ENCODE peak calls at places on chromosomes 1 and 21, in nine cellular contexts. D is CD8-positive, alpha-beta memory T cell; J is EL; W is NCI-H510A treated with DMSO at 0.1 percent for 48 hours; O is Right ventricle myocardium superior; S is dermis microvascular lymphatic vessel endothelial cell; A is fibroblast of the aortic adventitia; B is omental fat pad; T is MCF 10A. Q is an unnamed sample.

GRCh38 chr1:55318111-55318817 is 103.1 kb upstream of the USP24 start:
- DNase-seq in D (no peak), J (no peak), W (no peak), O (no peak), S (no peak), A (no peak), B (no peak), T (no peak), Q (no peak)

GRCh38 chr1:172585348-172585747 is 52.4 kb downstream of the SUCO start:
- DNase-seq in D (no peak), J (peak), W (no peak), O (no peak), S (no peak), A (peak), B (no peak), T (peak), Q (no peak)

GRCh38 chr1:201576914-201577313 is 38.0 kb downstream of the NAV1 start:
- DNase-seq in D (no peak), J (no peak), W (no peak), O (no peak), S (no peak), A (no peak), B (no peak), T (no peak), Q (no peak)

GRCh38 chr1:110106013-110106941 is 6.0 kb upstream of the UBL4B start:
- DNase-seq in D (peak), J (peak), W (peak), O (peak), S (peak), A (peak), B (peak), T (peak), Q (no peak)

GRCh38 chr1:18951416-18951815 is 5.1 kb downstream of the IFFO2 start:
- DNase-seq in D (no peak), J (no peak), W (no peak), O (peak), S (no peak), A (no peak), B (no peak), T (no peak), Q (peak)

GRCh38 chr1:115179397-115179835 is 90.1 kb upstream of the TSPAN2 start:
- DNase-seq in D (no peak), J (peak), W (no peak), O (peak), S (no peak), A (peak), B (no peak), T (peak), Q (no peak)

GRCh38 chr1:93905051-93905450 is 4.2 kb downstream of the GCLM start:
- DNase-seq in D (no peak), J (peak), W (no peak), O (no peak), S (no peak), A (peak), B (no peak), T (peak), Q (no peak)

GRCh38 chr21:43736224-43736883 is 17.4 kb downstream of the PDXK start:
- DNase-seq in D (no peak), J (no peak), W (no peak), O (no peak), S (no peak), A (no peak), B (no peak), T (no peak), Q (no peak)

GRCh38 chr1:119093721-119094120 is 46.7 kb downstream of the WARS2 start:
- DNase-seq in D (no peak), J (peak), W (no peak), O (no peak), S (no peak), A (peak), B (no peak), T (no peak), Q (no peak)

GRCh38 chr1:195733826-195734225 is 874.4 kb downstream of the KCNT2 start:
- DNase-seq in D (no peak), J (no peak), W (no peak), O (no peak), S (no peak), A (no peak), B (no peak), T (peak), Q (no peak)

GRCh38 chr1:219959540-219960208 is 31.3 kb upstream of the SLC30A10 start:
- DNase-seq in D (no peak), J (no peak), W (no peak), O (no peak), S (no peak), A (no peak), B (no peak), T (no peak), Q (no peak)

GRCh38 chr1:24147194-24147593 is 4.3 kb upstream of the IL22RA1 start:
- DNase-seq in D (no peak), J (no peak), W (no peak), O (no peak), S (no peak), A (no peak), B (no peak), T (no peak), Q (no peak)

GRCh38 chr1:50371749-50372148 is 51.5 kb downstream of the DMRTA2 start:
- DNase-seq in D (no peak), J (peak), W (no peak), O (no peak), S (no peak), A (no peak), B (no peak), T (no peak), Q (no peak)

GRCh38 chr1:157157481-157158190 is 19.4 kb upstream of the ETV3 start:
- DNase-seq in D (no peak), J (peak), W (no peak), O (no peak), S (no peak), A (peak), B (no peak), T (peak), Q (no peak)

GRCh38 chr1:65846911-65847310 is 54.2 kb downstream of the PDE4B start:
- DNase-seq in D (no peak), J (no peak), W (no peak), O (no peak), S (no peak), A (no peak), B (no peak), T (no peak), Q (no peak)

GRCh38 chr1:239558992-239559391 is 172.6 kb downstream of the CHRM3 start:
- DNase-seq in D (no peak), J (no peak), W (no peak), O (no peak), S (no peak), A (no peak), B (no peak), T (peak), Q (no peak)

GRCh38 chr1:54378157-54378883 is 27.9 kb downstream of the SSBP3 start:
- DNase-seq in D (no peak), J (no peak), W (no peak), O (no peak), S (no peak), A (no peak), B (no peak), T (no peak), Q (no peak)

GRCh38 chr21:34342476-34342875 is 21.3 kb upstream of the KCNE2 start:
- DNase-seq in D (no peak), J (no peak), W (no peak), O (no peak), S (no peak), A (no peak), B (no peak), T (no peak), Q (no peak)

GRCh38 chr1:27395441-27396195 is 3.2 kb downstream of the GPR3 start:
- DNase-seq in D (peak), J (peak), W (peak), O (peak), S (peak), A (peak), B (no peak), T (peak), Q (peak)

GRCh38 chr1:90826024-90826423 is 108.9 kb upstream of the BARHL2 start:
- DNase-seq in D (no peak), J (no peak), W (no peak), O (no peak), S (no peak), A (no peak), B (no peak), T (no peak), Q (no peak)

GRCh38 chr21:42614391-42614790 is 39.0 kb upstream of the PDE9A start:
- DNase-seq in D (peak), J (no peak), W (no peak), O (no peak), S (no peak), A (no peak), B (no peak), T (no peak), Q (no peak)

GRCh38 chr1:100538935-100539835 is 1.2 kb downstream of the GPR88 start:
- DNase-seq in D (peak), J (peak), W (no peak), O (peak), S (no peak), A (no peak), B (no peak), T (no peak), Q (peak)

GRCh38 chr1:28326980-28327379 is 1.9 kb upstream of the MED18 start:
- DNase-seq in D (no peak), J (peak), W (no peak), O (no peak), S (no peak), A (no peak), B (no peak), T (peak), Q (no peak)

GRCh38 chr1:165456114-165456513 is 11.2 kb upstream of the RXRG start:
- DNase-seq in D (no peak), J (no peak), W (peak), O (no peak), S (no peak), A (no peak), B (no peak), T (no peak), Q (no peak)

GRCh38 chr1:32769524-32770220 is 47.5 kb downstream of the YARS1 start:
- DNase-seq in D (no peak), J (peak), W (no peak), O (no peak), S (no peak), A (no peak), B (no peak), T (peak), Q (peak)

GRCh38 chr1:246343937-246344336 is 163.1 kb downstream of the SMYD3 start:
- DNase-seq in D (no peak), J (no peak), W (no peak), O (no peak), S (no peak), A (no peak), B (no peak), T (no peak), Q (no peak)

Q was measured in upper lobe of left lung.